ENCODE peak calls at places on chromosomes 11 and 22, in seven cellular contexts. One of them, this sample, is unnamed.

GRCh38 chr11:109668973-109669634 is 247.1 kb downstream of the C11orf87 start:
- DNase-seq in PC-9: peak
- DNase-seq in tibial nerve: no peak
- DNase-seq in effector memory CD4-positive, alpha-beta T cell: no peak
- DNase-seq in uterus: no peak
- DNase-seq in brain microvascular endothelial cell: no peak
- DNase-seq in AG04450: no peak
- DNase-seq in this sample: no peak

GRCh38 chr11:63427971-63428508 is 58.5 kb downstream of the SLC22A9 start:
- DNase-seq in AG04450: no peak
- DNase-seq in uterus: no peak
- DNase-seq in brain microvascular endothelial cell: no peak
- DNase-seq in PC-9: no peak
- DNase-seq in effector memory CD4-positive, alpha-beta T cell: no peak
- DNase-seq in tibial nerve: no peak
- DNase-seq in this sample: no peak

GRCh38 chr11:57378166-57378565 is 2.8 kb downstream of the PRG3 start:
- DNase-seq in effector memory CD4-positive, alpha-beta T cell: no peak
- DNase-seq in AG04450: no peak
- DNase-seq in uterus: no peak
- DNase-seq in PC-9: no peak
- DNase-seq in tibial nerve: no peak
- DNase-seq in brain microvascular endothelial cell: no peak
- DNase-seq in this sample: no peak

GRCh38 chr22:46758867-46759290 is 3.6 kb upstream of the TBC1D22A start:
- DNase-seq in uterus: no peak
- DNase-seq in tibial nerve: peak
- DNase-seq in PC-9: peak
- DNase-seq in AG04450: peak
- DNase-seq in brain microvascular endothelial cell: peak
- DNase-seq in effector memory CD4-positive, alpha-beta T cell: no peak
- DNase-seq in this sample: peak

GRCh38 chr22:29306830-29307657 is 594 bp downstream of the GAS2L1 start:
- DNase-seq in uterus: peak
- DNase-seq in tibial nerve: peak
- DNase-seq in AG04450: no peak
- DNase-seq in effector memory CD4-positive, alpha-beta T cell: peak
- DNase-seq in brain microvascular endothelial cell: peak
- DNase-seq in PC-9: no peak
- DNase-seq in this sample: peak

GRCh38 chr11:48079602-48080001 is 99.2 kb downstream of the PTPRJ start:
- DNase-seq in brain microvascular endothelial cell: no peak
- DNase-seq in tibial nerve: no peak
- DNase-seq in effector memory CD4-positive, alpha-beta T cell: no peak
- DNase-seq in PC-9: no peak
- DNase-seq in uterus: no peak
- DNase-seq in AG04450: no peak
- DNase-seq in this sample: no peak

GRCh38 chr11:17014321-17014773 is at the start of gene PLEKHA7:
- DNase-seq in tibial nerve: no peak
- DNase-seq in brain microvascular endothelial cell: no peak
- DNase-seq in AG04450: no peak
- DNase-seq in uterus: no peak
- DNase-seq in PC-9: peak
- DNase-seq in effector memory CD4-positive, alpha-beta T cell: peak
- DNase-seq in this sample: no peak

GRCh38 chr11:80155412-80156017 is 714.7 kb upstream of the TENM4 start:
- DNase-seq in tibial nerve: no peak
- DNase-seq in uterus: no peak
- DNase-seq in effector memory CD4-positive, alpha-beta T cell: no peak
- DNase-seq in PC-9: no peak
- DNase-seq in brain microvascular endothelial cell: peak
- DNase-seq in AG04450: no peak
- DNase-seq in this sample: no peak

GRCh38 chr11:31628111-31628510 is 118.5 kb downstream of the ELP4 start:
- DNase-seq in uterus: no peak
- DNase-seq in AG04450: no peak
- DNase-seq in brain microvascular endothelial cell: no peak
- DNase-seq in effector memory CD4-positive, alpha-beta T cell: no peak
- DNase-seq in tibial nerve: no peak
- DNase-seq in PC-9: no peak
- DNase-seq in this sample: no peak

GRCh38 chr11:125345706-125346561 is 150.1 kb downstream of the FEZ1 start:
- DNase-seq in brain microvascular endothelial cell: peak
- DNase-seq in uterus: peak
- DNase-seq in tibial nerve: peak
- DNase-seq in PC-9: peak
- DNase-seq in effector memory CD4-positive, alpha-beta T cell: no peak
- DNase-seq in AG04450: peak
- DNase-seq in this sample: no peak

GRCh38 chr11:23856654-23857053 is 640.2 kb upstream of the LUZP2 start:
- DNase-seq in brain microvascular endothelial cell: no peak
- DNase-seq in effector memory CD4-positive, alpha-beta T cell: no peak
- DNase-seq in uterus: no peak
- DNase-seq in tibial nerve: no peak
- DNase-seq in PC-9: no peak
- DNase-seq in AG04450: peak
- DNase-seq in this sample: no peak

GRCh38 chr11:92550411-92550810 is 325.8 kb downstream of the FAT3 start:
- DNase-seq in brain microvascular endothelial cell: no peak
- DNase-seq in tibial nerve: no peak
- DNase-seq in uterus: no peak
- DNase-seq in effector memory CD4-positive, alpha-beta T cell: no peak
- DNase-seq in PC-9: no peak
- DNase-seq in AG04450: no peak
- DNase-seq in this sample: no peak

GRCh38 chr22:25159028-25159427 is 40.6 kb upstream of the CRYBB3 start:
- DNase-seq in tibial nerve: no peak
- DNase-seq in effector memory CD4-positive, alpha-beta T cell: no peak
- DNase-seq in uterus: no peak
- DNase-seq in brain microvascular endothelial cell: peak
- DNase-seq in AG04450: no peak
- DNase-seq in PC-9: no peak
- DNase-seq in this sample: no peak

GRCh38 chr11:78954261-78954660 is 379.6 kb upstream of the NARS2 start:
- DNase-seq in effector memory CD4-positive, alpha-beta T cell: no peak
- DNase-seq in PC-9: no peak
- DNase-seq in uterus: no peak
- DNase-seq in brain microvascular endothelial cell: no peak
- DNase-seq in tibial nerve: no peak
- DNase-seq in AG04450: no peak
- DNase-seq in this sample: no peak

GRCh38 chr11:71996946-71997345 is 1.8 kb upstream of the IL18BP start:
- DNase-seq in tibial nerve: no peak
- DNase-seq in brain microvascular endothelial cell: no peak
- DNase-seq in uterus: no peak
- DNase-seq in PC-9: no peak
- DNase-seq in AG04450: no peak
- DNase-seq in effector memory CD4-positive, alpha-beta T cell: no peak
- DNase-seq in this sample: no peak

GRCh38 chr11:1198766-1199688 is 23.8 kb upstream of the MUC5B start:
- DNase-seq in uterus: peak
- DNase-seq in brain microvascular endothelial cell: no peak
- DNase-seq in PC-9: no peak
- DNase-seq in effector memory CD4-positive, alpha-beta T cell: no peak
- DNase-seq in tibial nerve: no peak
- DNase-seq in AG04450: no peak
- DNase-seq in this sample: no peak

GRCh38 chr11:113670149-113670829 is 35.8 kb downstream of the TMPRSS5 start:
- DNase-seq in effector memory CD4-positive, alpha-beta T cell: no peak
- DNase-seq in brain microvascular endothelial cell: no peak
- DNase-seq in PC-9: no peak
- DNase-seq in AG04450: no peak
- DNase-seq in tibial nerve: no peak
- DNase-seq in uterus: no peak
- DNase-seq in this sample: no peak

GRCh38 chr11:96167233-96167632 is 175.8 kb downstream of the MAML2 start:
- DNase-seq in tibial nerve: no peak
- DNase-seq in brain microvascular endothelial cell: no peak
- DNase-seq in PC-9: no peak
- DNase-seq in effector memory CD4-positive, alpha-beta T cell: no peak
- DNase-seq in AG04450: no peak
- DNase-seq in uterus: no peak
- DNase-seq in this sample: no peak

GRCh38 chr11:131136476-131136875 is 220.2 kb upstream of the SNX19 start:
- DNase-seq in uterus: no peak
- DNase-seq in tibial nerve: no peak
- DNase-seq in effector memory CD4-positive, alpha-beta T cell: no peak
- DNase-seq in PC-9: no peak
- DNase-seq in brain microvascular endothelial cell: peak
- DNase-seq in AG04450: peak
- DNase-seq in this sample: no peak

GRCh38 chr22:19717181-19717580 is 2.9 kb downstream of the SEPTIN5 start:
- DNase-seq in effector memory CD4-positive, alpha-beta T cell: no peak
- DNase-seq in uterus: no peak
- DNase-seq in PC-9: no peak
- DNase-seq in brain microvascular endothelial cell: no peak
- DNase-seq in tibial nerve: no peak
- DNase-seq in AG04450: no peak
- DNase-seq in this sample: no peak

GRCh38 chr22:24142831-24143230 is 38.5 kb upstream of the SUSD2 start:
- DNase-seq in AG04450: no peak
- DNase-seq in PC-9: no peak
- DNase-seq in brain microvascular endothelial cell: no peak
- DNase-seq in uterus: no peak
- DNase-seq in tibial nerve: no peak
- DNase-seq in effector memory CD4-positive, alpha-beta T cell: no peak
- DNase-seq in this sample: no peak
- H3K27ac ChIP-seq in AG04450: peak
- H3K27ac ChIP-seq in PC-9: no peak
- H3K27ac ChIP-seq in brain microvascular endothelial cell: no peak
- H3K27ac ChIP-seq in uterus: peak
- H3K27ac ChIP-seq in tibial nerve: no peak
- H3K27ac ChIP-seq in effector memory CD4-positive, alpha-beta T cell: no peak
- H3K27ac ChIP-seq in this sample: no peak

GRCh38 chr11:8806974-8807373 is 104.0 kb upstream of the AKIP1 start:
- DNase-seq in PC-9: no peak
- DNase-seq in uterus: no peak
- DNase-seq in tibial nerve: no peak
- DNase-seq in AG04450: no peak
- DNase-seq in effector memory CD4-positive, alpha-beta T cell: no peak
- DNase-seq in brain microvascular endothelial cell: no peak
- DNase-seq in this sample: no peak
- H3K27ac ChIP-seq in PC-9: no peak
- H3K27ac ChIP-seq in uterus: peak
- H3K27ac ChIP-seq in tibial nerve: peak
- H3K27ac ChIP-seq in AG04450: peak
- H3K27ac ChIP-seq in effector memory CD4-positive, alpha-beta T cell: no peak
- H3K27ac ChIP-seq in brain microvascular endothelial cell: no peak
- H3K27ac ChIP-seq in this sample: no peak

DNA sequence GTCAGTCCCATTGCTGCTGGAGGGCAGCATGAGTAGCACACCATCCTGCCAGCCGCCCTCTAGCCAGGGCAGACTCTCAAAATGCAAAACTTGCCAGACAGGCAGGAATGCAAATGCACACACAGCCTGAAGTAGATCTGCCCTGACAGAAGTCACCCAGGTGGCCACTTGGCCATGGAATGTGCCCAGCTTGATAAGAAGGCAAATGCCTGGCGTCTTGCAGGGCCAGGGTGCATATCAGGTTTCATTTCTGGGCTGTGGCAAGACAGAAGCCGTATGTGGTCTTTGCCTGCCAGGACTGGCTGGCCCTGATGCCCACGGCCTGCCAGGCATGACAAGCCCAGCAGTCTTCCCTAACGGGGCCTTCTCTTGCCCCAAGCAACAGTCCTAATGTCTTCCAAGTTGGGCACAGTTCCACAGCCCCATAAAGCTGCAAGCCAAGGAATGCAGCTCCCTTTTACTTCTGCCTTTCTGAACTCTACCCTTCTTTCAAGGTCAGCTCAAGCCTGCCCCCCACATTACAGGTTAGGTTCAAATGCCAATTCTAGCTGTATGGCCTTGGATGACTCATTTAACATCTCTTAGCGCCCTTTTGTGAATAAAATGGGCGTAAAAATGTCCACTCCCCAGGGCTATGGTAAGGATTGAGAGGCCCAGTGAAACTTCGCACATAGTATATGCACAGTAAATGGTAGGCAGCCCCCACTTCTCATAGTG is 29.7 kb downstream of the POU2AF3 start:
- DNase-seq in tibial nerve: no peak
- DNase-seq in PC-9: peak
- DNase-seq in brain microvascular endothelial cell: no peak
- DNase-seq in AG04450: no peak
- DNase-seq in effector memory CD4-positive, alpha-beta T cell: no peak
- DNase-seq in uterus: no peak
- DNase-seq in this sample: no peak
- H3K27ac ChIP-seq in tibial nerve: no peak
- H3K27ac ChIP-seq in PC-9: peak
- H3K27ac ChIP-seq in brain microvascular endothelial cell: no peak
- H3K27ac ChIP-seq in AG04450: no peak
- H3K27ac ChIP-seq in effector memory CD4-positive, alpha-beta T cell: no peak
- H3K27ac ChIP-seq in uterus: no peak
- H3K27ac ChIP-seq in this sample: no peak

GRCh38 chr11:94125408-94126120 is 3.1 kb upstream of the PANX1 start:
- DNase-seq in brain microvascular endothelial cell: no peak
- DNase-seq in PC-9: no peak
- DNase-seq in AG04450: no peak
- DNase-seq in uterus: no peak
- DNase-seq in tibial nerve: no peak
- DNase-seq in effector memory CD4-positive, alpha-beta T cell: no peak
- DNase-seq in this sample: no peak

GRCh38 chr11:94129505-94130335 is 1.1 kb downstream of the PANX1 start:
- DNase-seq in tibial nerve: peak
- DNase-seq in AG04450: no peak
- DNase-seq in uterus: no peak
- DNase-seq in effector memory CD4-positive, alpha-beta T cell: no peak
- DNase-seq in brain microvascular endothelial cell: no peak
- DNase-seq in PC-9: no peak
- DNase-seq in this sample: no peak

GRCh38 chr11:94128746-94129504 is at the start of gene PANX1:
- DNase-seq in brain microvascular endothelial cell: peak
- DNase-seq in PC-9: peak
- DNase-seq in effector memory CD4-positive, alpha-beta T cell: peak
- DNase-seq in AG04450: peak
- DNase-seq in tibial nerve: peak
- DNase-seq in uterus: peak
- DNase-seq in this sample: peak

GRCh38 chr11:94128171-94128745 is 383 bp upstream of the PANX1 start:
- DNase-seq in tibial nerve: peak
- DNase-seq in effector memory CD4-positive, alpha-beta T cell: no peak
- DNase-seq in AG04450: no peak
- DNase-seq in PC-9: no peak
- DNase-seq in uterus: no peak
- DNase-seq in brain microvascular endothelial cell: no peak
- DNase-seq in this sample: no peak

DNA sequence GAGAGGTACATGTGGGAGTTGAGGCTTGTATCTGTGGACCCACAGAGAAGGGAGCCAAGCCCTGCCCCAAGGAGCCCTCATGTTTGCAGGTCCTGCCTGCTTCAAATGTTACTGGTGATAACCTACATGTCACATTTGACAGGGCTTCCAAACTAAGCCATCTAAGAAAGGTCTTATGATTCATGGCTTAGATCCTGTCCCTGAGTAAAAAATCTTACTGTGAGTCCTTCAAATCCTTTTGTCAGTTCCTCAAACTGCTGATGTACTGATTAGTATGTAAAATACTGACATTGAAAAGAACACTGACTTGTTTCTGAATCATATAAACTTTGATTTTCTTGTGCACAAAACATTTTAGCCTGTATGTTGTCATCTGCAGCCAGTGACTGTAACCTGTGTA is 1.0 kb upstream of the PANX1 start:
- DNase-seq in uterus: no peak
- DNase-seq in tibial nerve: no peak
- DNase-seq in PC-9: no peak
- DNase-seq in brain microvascular endothelial cell: no peak
- DNase-seq in AG04450: no peak
- DNase-seq in effector memory CD4-positive, alpha-beta T cell: no peak
- DNase-seq in this sample: no peak
- H3K27ac ChIP-seq in uterus: peak
- H3K27ac ChIP-seq in tibial nerve: peak
- H3K27ac ChIP-seq in PC-9: peak
- H3K27ac ChIP-seq in brain microvascular endothelial cell: no peak
- H3K27ac ChIP-seq in AG04450: peak
- H3K27ac ChIP-seq in effector memory CD4-positive, alpha-beta T cell: peak
- H3K27ac ChIP-seq in this sample: peak

This sample was measured in SJSA1.